ENCODE peak calls at places on chromosome 10, in ten cellular contexts. One of them, this sample, is unnamed.

GRCh38 chr10:51879238-51879637 is 179.8 kb upstream of the CSTF2T start:
- DNase-seq in GM12864: peak
- DNase-seq in IMR-90: peak
- DNase-seq in upper lobe of left lung: no peak
- DNase-seq in body of pancreas: no peak
- DNase-seq in fibroblast of lung: peak
- DNase-seq in type B pancreatic cell: no peak
- DNase-seq in foreskin fibroblast: peak
- DNase-seq in astrocyte of the spinal cord: peak
- DNase-seq in cardiac muscle cell: no peak
- DNase-seq in this sample: peak

GRCh38 chr10:34651381-34651780 is 163.7 kb downstream of the PARD3 start:
- DNase-seq in GM12864: no peak
- DNase-seq in IMR-90: no peak
- DNase-seq in upper lobe of left lung: no peak
- DNase-seq in body of pancreas: no peak
- DNase-seq in fibroblast of lung: no peak
- DNase-seq in type B pancreatic cell: no peak
- DNase-seq in foreskin fibroblast: no peak
- DNase-seq in astrocyte of the spinal cord: no peak
- DNase-seq in cardiac muscle cell: peak
- DNase-seq in this sample: no peak

GRCh38 chr10:133457100-133457841 is 3.5 kb downstream of the SCART1 start:
- DNase-seq in GM12864: no peak
- DNase-seq in IMR-90: no peak
- DNase-seq in upper lobe of left lung: peak
- DNase-seq in body of pancreas: no peak
- DNase-seq in fibroblast of lung: no peak
- DNase-seq in type B pancreatic cell: peak
- DNase-seq in foreskin fibroblast: no peak
- DNase-seq in astrocyte of the spinal cord: no peak
- DNase-seq in cardiac muscle cell: no peak
- DNase-seq in this sample: no peak

GRCh38 chr10:35635576-35635975 is 6.5 kb downstream of the FZD8 start:
- DNase-seq in GM12864: peak
- DNase-seq in IMR-90: peak
- DNase-seq in upper lobe of left lung: no peak
- DNase-seq in body of pancreas: peak
- DNase-seq in fibroblast of lung: peak
- DNase-seq in type B pancreatic cell: no peak
- DNase-seq in foreskin fibroblast: peak
- DNase-seq in astrocyte of the spinal cord: peak
- DNase-seq in cardiac muscle cell: peak
- DNase-seq in this sample: peak

GRCh38 chr10:86256690-86257315 is 109.8 kb downstream of the GRID1 start:
- DNase-seq in GM12864: no peak
- DNase-seq in IMR-90: no peak
- DNase-seq in upper lobe of left lung: no peak
- DNase-seq in body of pancreas: no peak
- DNase-seq in fibroblast of lung: no peak
- DNase-seq in type B pancreatic cell: peak
- DNase-seq in foreskin fibroblast: no peak
- DNase-seq in astrocyte of the spinal cord: no peak
- DNase-seq in cardiac muscle cell: no peak
- DNase-seq in this sample: no peak

GRCh38 chr10:114045071-114045737 is 1.5 kb downstream of the ADRB1 start:
- DNase-seq in GM12864: no peak
- DNase-seq in IMR-90: no peak
- DNase-seq in upper lobe of left lung: peak
- DNase-seq in body of pancreas: peak
- DNase-seq in fibroblast of lung: no peak
- DNase-seq in type B pancreatic cell: no peak
- DNase-seq in foreskin fibroblast: no peak
- DNase-seq in astrocyte of the spinal cord: no peak
- DNase-seq in cardiac muscle cell: peak
- DNase-seq in this sample: peak

GRCh38 chr10:122082616-122083477 is 93.9 kb downstream of the TACC2 start:
- DNase-seq in GM12864: no peak
- DNase-seq in IMR-90: no peak
- DNase-seq in upper lobe of left lung: no peak
- DNase-seq in body of pancreas: no peak
- DNase-seq in fibroblast of lung: no peak
- DNase-seq in type B pancreatic cell: no peak
- DNase-seq in foreskin fibroblast: no peak
- DNase-seq in astrocyte of the spinal cord: no peak
- DNase-seq in cardiac muscle cell: no peak
- DNase-seq in this sample: no peak

GRCh38 chr10:95236068-95236903 is 42.2 kb downstream of the ACSM6 start:
- DNase-seq in GM12864: peak
- DNase-seq in IMR-90: peak
- DNase-seq in upper lobe of left lung: no peak
- DNase-seq in body of pancreas: no peak
- DNase-seq in fibroblast of lung: peak
- DNase-seq in type B pancreatic cell: no peak
- DNase-seq in foreskin fibroblast: peak
- DNase-seq in astrocyte of the spinal cord: peak
- DNase-seq in cardiac muscle cell: no peak
- DNase-seq in this sample: peak

GRCh38 chr10:59887972-59888640 is 18.2 kb downstream of the CCDC6 start:
- DNase-seq in GM12864: no peak
- DNase-seq in IMR-90: no peak
- DNase-seq in upper lobe of left lung: no peak
- DNase-seq in body of pancreas: no peak
- DNase-seq in fibroblast of lung: no peak
- DNase-seq in type B pancreatic cell: no peak
- DNase-seq in foreskin fibroblast: no peak
- DNase-seq in astrocyte of the spinal cord: no peak
- DNase-seq in cardiac muscle cell: no peak
- DNase-seq in this sample: no peak

GRCh38 chr10:118544401-118544948 is 51.0 kb downstream of the PRLHR start:
- DNase-seq in GM12864: no peak
- DNase-seq in IMR-90: no peak
- DNase-seq in upper lobe of left lung: no peak
- DNase-seq in body of pancreas: no peak
- DNase-seq in fibroblast of lung: no peak
- DNase-seq in type B pancreatic cell: no peak
- DNase-seq in foreskin fibroblast: no peak
- DNase-seq in astrocyte of the spinal cord: no peak
- DNase-seq in cardiac muscle cell: no peak
- DNase-seq in this sample: no peak
- TF ChIP-seq CTCF in GM12864: no peak
- TF ChIP-seq CTCF in IMR-90: no peak
- TF ChIP-seq CTCF in upper lobe of left lung: no peak
- TF ChIP-seq CTCF in body of pancreas: no peak
- TF ChIP-seq CTCF in fibroblast of lung: no peak
- TF ChIP-seq CTCF in type B pancreatic cell: no peak
- TF ChIP-seq CTCF in foreskin fibroblast: no peak
- TF ChIP-seq CTCF in astrocyte of the spinal cord: no peak
- TF ChIP-seq CTCF in cardiac muscle cell: no peak
- TF ChIP-seq CTCF in this sample: no peak

DNA sequence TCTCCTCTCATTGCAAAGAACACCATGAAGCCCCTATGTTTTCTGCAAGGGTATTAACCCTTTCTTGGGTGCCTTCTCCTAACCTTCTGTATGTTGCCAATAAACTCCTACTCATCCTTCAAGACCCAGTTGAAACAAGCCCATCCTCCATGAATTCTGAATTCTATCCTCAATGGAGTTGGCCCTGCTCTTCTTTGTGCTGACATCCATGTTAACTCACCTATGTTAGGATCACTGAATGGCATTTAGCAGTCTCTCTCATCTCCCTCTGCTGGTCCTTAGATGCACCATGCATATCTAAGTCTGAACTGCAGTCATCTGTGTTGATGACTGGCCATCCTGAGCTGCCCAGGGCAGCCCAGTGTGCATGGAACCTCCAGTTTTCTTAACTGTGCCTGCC is 129.8 kb downstream of the BUB3 start:
- DNase-seq in GM12864: no peak
- DNase-seq in IMR-90: no peak
- DNase-seq in upper lobe of left lung: no peak
- DNase-seq in body of pancreas: no peak
- DNase-seq in fibroblast of lung: no peak
- DNase-seq in type B pancreatic cell: no peak
- DNase-seq in foreskin fibroblast: no peak
- DNase-seq in astrocyte of the spinal cord: no peak
- DNase-seq in cardiac muscle cell: no peak
- DNase-seq in this sample: no peak
- TF ChIP-seq CTCF in GM12864: peak
- TF ChIP-seq CTCF in IMR-90: no peak
- TF ChIP-seq CTCF in upper lobe of left lung: no peak
- TF ChIP-seq CTCF in body of pancreas: no peak
- TF ChIP-seq CTCF in fibroblast of lung: no peak
- TF ChIP-seq CTCF in type B pancreatic cell: peak
- TF ChIP-seq CTCF in foreskin fibroblast: no peak
- TF ChIP-seq CTCF in astrocyte of the spinal cord: no peak
- TF ChIP-seq CTCF in cardiac muscle cell: no peak
- TF ChIP-seq CTCF in this sample: no peak

GRCh38 chr10:42738669-42739068 is 43.9 kb upstream of the BMS1 start:
- DNase-seq in GM12864: no peak
- DNase-seq in IMR-90: no peak
- DNase-seq in upper lobe of left lung: no peak
- DNase-seq in body of pancreas: no peak
- DNase-seq in fibroblast of lung: no peak
- DNase-seq in type B pancreatic cell: no peak
- DNase-seq in foreskin fibroblast: no peak
- DNase-seq in astrocyte of the spinal cord: no peak
- DNase-seq in cardiac muscle cell: no peak
- DNase-seq in this sample: no peak

GRCh38 chr10:42743697-42744096 is 38.9 kb upstream of the BMS1 start:
- DNase-seq in GM12864: no peak
- DNase-seq in IMR-90: no peak
- DNase-seq in upper lobe of left lung: no peak
- DNase-seq in body of pancreas: no peak
- DNase-seq in fibroblast of lung: no peak
- DNase-seq in type B pancreatic cell: no peak
- DNase-seq in foreskin fibroblast: no peak
- DNase-seq in astrocyte of the spinal cord: no peak
- DNase-seq in cardiac muscle cell: no peak
- DNase-seq in this sample: no peak

DNA sequence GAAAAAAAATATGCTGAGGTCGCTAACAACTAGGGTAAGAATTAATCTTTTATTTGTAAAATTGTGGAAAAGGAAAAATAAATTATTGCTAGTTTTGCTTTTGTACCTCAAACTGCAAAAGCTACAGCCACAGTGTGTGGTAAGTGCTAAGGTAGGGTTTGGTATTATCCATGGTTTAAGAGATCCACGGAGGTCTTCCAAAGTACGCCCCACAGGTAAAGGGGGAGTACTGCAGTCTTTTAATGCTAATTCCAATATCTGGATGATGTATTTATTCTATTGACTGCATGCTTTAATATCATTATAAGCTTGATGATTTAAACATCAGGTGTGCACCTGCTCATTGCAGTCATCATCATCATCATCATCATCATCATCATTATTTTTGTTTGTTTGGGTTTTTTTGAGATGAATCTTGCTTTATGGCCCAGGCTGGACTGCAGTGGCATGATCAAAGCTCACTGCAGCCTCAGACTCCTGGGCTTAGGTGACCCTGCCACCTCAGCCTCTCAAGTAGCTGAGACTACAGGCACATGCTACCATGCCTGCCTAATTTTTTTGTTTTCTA is 38.4 kb upstream of the BMS1 start:
- DNase-seq in GM12864: no peak
- DNase-seq in IMR-90: no peak
- DNase-seq in upper lobe of left lung: no peak
- DNase-seq in body of pancreas: no peak
- DNase-seq in fibroblast of lung: no peak
- DNase-seq in type B pancreatic cell: no peak
- DNase-seq in foreskin fibroblast: no peak
- DNase-seq in astrocyte of the spinal cord: no peak
- DNase-seq in cardiac muscle cell: no peak
- DNase-seq in this sample: no peak
- TF ChIP-seq CTCF in GM12864: no peak
- TF ChIP-seq CTCF in IMR-90: no peak
- TF ChIP-seq CTCF in upper lobe of left lung: no peak
- TF ChIP-seq CTCF in body of pancreas: no peak
- TF ChIP-seq CTCF in fibroblast of lung: no peak
- TF ChIP-seq CTCF in type B pancreatic cell: peak
- TF ChIP-seq CTCF in foreskin fibroblast: no peak
- TF ChIP-seq CTCF in astrocyte of the spinal cord: no peak
- TF ChIP-seq CTCF in cardiac muscle cell: no peak
- TF ChIP-seq CTCF in this sample: no peak

DNA sequence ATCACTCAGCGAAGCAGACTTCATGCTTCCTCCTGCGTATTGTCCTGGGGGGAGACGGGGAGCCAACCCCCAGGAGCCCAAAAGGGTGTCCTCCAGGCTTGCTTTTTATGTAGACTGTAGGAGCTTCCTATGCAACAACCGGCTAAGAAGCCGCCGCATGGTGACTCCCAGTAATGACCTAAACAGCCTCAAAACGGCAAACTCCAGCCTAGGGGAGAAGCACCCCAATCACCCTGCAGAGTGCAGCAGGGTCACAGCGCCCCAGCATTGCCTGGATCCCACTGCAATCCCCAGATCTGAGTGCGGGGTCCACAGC is 52.0 kb downstream of the PROSER2 start:
- DNase-seq in GM12864: no peak
- DNase-seq in IMR-90: peak
- DNase-seq in upper lobe of left lung: no peak
- DNase-seq in body of pancreas: no peak
- DNase-seq in fibroblast of lung: no peak
- DNase-seq in type B pancreatic cell: no peak
- DNase-seq in foreskin fibroblast: no peak
- DNase-seq in astrocyte of the spinal cord: no peak
- DNase-seq in cardiac muscle cell: no peak
- DNase-seq in this sample: no peak
- TF ChIP-seq CTCF in GM12864: no peak
- TF ChIP-seq CTCF in IMR-90: no peak
- TF ChIP-seq CTCF in upper lobe of left lung: no peak
- TF ChIP-seq CTCF in body of pancreas: no peak
- TF ChIP-seq CTCF in fibroblast of lung: no peak
- TF ChIP-seq CTCF in type B pancreatic cell: peak
- TF ChIP-seq CTCF in foreskin fibroblast: no peak
- TF ChIP-seq CTCF in astrocyte of the spinal cord: no peak
- TF ChIP-seq CTCF in cardiac muscle cell: peak
- TF ChIP-seq CTCF in this sample: no peak

DNA sequence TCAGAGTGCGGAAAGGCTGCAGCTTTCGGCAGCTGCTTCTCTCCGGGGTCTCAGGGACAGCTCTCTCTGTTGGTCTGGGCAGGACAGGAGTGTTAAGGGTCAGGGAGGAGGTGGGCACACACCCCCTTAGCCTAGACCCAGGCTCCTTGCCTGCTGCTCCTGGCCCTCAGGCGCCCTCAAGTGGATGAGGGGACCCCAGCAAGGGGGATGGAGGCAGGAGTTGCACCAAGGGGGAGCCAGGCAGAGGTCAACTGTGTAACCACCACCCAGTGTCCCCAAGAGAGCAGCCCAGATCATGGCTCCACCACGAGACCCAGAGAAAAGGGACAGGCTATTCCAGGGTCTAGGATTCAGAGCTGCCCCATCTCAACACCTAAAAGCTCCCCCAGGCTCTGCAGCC is 26.9 kb downstream of the SPOCK2 start:
- DNase-seq in GM12864: no peak
- DNase-seq in IMR-90: no peak
- DNase-seq in upper lobe of left lung: no peak
- DNase-seq in body of pancreas: no peak
- DNase-seq in fibroblast of lung: no peak
- DNase-seq in type B pancreatic cell: no peak
- DNase-seq in foreskin fibroblast: no peak
- DNase-seq in astrocyte of the spinal cord: no peak
- DNase-seq in cardiac muscle cell: no peak
- DNase-seq in this sample: no peak
- TF ChIP-seq CTCF in GM12864: peak
- TF ChIP-seq CTCF in IMR-90: peak
- TF ChIP-seq CTCF in upper lobe of left lung: no peak
- TF ChIP-seq CTCF in body of pancreas: no peak
- TF ChIP-seq CTCF in fibroblast of lung: peak
- TF ChIP-seq CTCF in type B pancreatic cell: peak
- TF ChIP-seq CTCF in foreskin fibroblast: peak
- TF ChIP-seq CTCF in astrocyte of the spinal cord: peak
- TF ChIP-seq CTCF in cardiac muscle cell: peak
- TF ChIP-seq CTCF in this sample: peak

This sample was measured in GM13977.